ENCODE peak calls at places on chromosomes 3 and 15, in ten cellular contexts. A is left ventricle myocardium inferior, S is OCI-LY7, R is testis, M is psoas muscle, H is AG04449, U is esophagus muscularis mucosa, W is body of pancreas, J is endothelial cell of umbilical vein, G is NB4. Y is an unnamed sample.

GRCh38 chr15:55768670-55769185 is 25.8 kb upstream of the PRTG start:
- DNase-seq in W (no peak), U (no peak), R (no peak), M (no peak), A (no peak), H (no peak), G (no peak), S (no peak), J (no peak), Y (no peak)

GRCh38 chr3:196166741-196167140 is 44.5 kb downstream of the ZDHHC19 start:
- DNase-seq in W (no peak), A (no peak), R (no peak), J (no peak), M (no peak), U (no peak), G (peak; percentile 30), H (no peak), S (no peak), Y (no peak)

GRCh38 chr3:106542101-106542769 is 673.4 kb upstream of the CBLB start:
- DNase-seq in S (no peak), A (no peak), W (no peak), J (no peak), U (no peak), H (no peak), G (peak; percentile 40), M (no peak), R (no peak), Y (peak; percentile 49)

GRCh38 chr15:87082576-87082975 is 1002.9 kb downstream of the AGBL1 start:
- DNase-seq in A (no peak), R (no peak), U (no peak), J (no peak), S (no peak), M (no peak), W (no peak), G (no peak), H (no peak), Y (no peak)

GRCh38 chr3:13876451-13876850 is 3.4 kb downstream of the WNT7A start:
- DNase-seq in G (no peak), H (no peak), U (no peak), W (no peak), A (no peak), J (no peak), M (no peak), R (no peak), S (no peak), Y (no peak)

GRCh38 chr3:101926594-101927105 is 77.3 kb downstream of the NFKBIZ start:
- DNase-seq in A (no peak), H (no peak), G (no peak), U (no peak), W (no peak), M (no peak), R (no peak), J (peak; percentile 74), S (no peak), Y (peak; percentile 57)

GRCh38 chr15:77456746-77457618 is 36.3 kb downstream of the HMG20A start:
- DNase-seq in R (no peak), A (no peak), M (no peak), S (no peak), W (no peak), G (no peak), U (no peak), H (no peak), J (peak; percentile 14), Y (no peak)

GRCh38 chr3:4722103-4722502 is 229.0 kb downstream of the ITPR1 start:
- DNase-seq in H (no peak), U (no peak), J (peak; percentile 81), R (peak; percentile 69), S (no peak), G (peak; percentile 79), A (no peak), M (peak; percentile 51), W (peak; percentile 83), Y (peak; percentile 82)

GRCh38 chr15:89665449-89666146 is 10.3 kb upstream of the KIF7 start:
- DNase-seq in U (no peak), W (peak; percentile 64), H (no peak), A (peak; percentile 70), S (no peak), R (peak; percentile 69), M (peak; percentile 74), G (peak; percentile 64), J (peak; percentile 36), Y (peak; percentile 58)

GRCh38 chr15:56351362-56351761 is 13.9 kb upstream of the TEX9 start:
- DNase-seq in J (no peak), H (no peak), S (no peak), M (no peak), U (no peak), A (no peak), W (no peak), G (no peak), R (no peak), Y (no peak)

GRCh38 chr3:114451561-114452018 is 157.8 kb downstream of the TIGIT start:
- DNase-seq in H (no peak), G (no peak), W (peak; percentile 73), J (peak; percentile 66), U (no peak), M (no peak), A (peak; percentile 23), R (peak; percentile 84), S (no peak), Y (peak; percentile 39)

GRCh38 chr3:50441818-50442217 is 61.6 kb downstream of the CACNA2D2 start:
- DNase-seq in J (no peak), H (no peak), U (no peak), S (no peak), A (no peak), W (no peak), G (no peak), M (no peak), R (no peak), Y (no peak)

GRCh38 chr3:29186982-29187718 is 93.7 kb upstream of the RBMS3 start:
- DNase-seq in J (peak; percentile 76), H (no peak), W (no peak), M (no peak), G (no peak), U (no peak), S (no peak), R (no peak), A (no peak), Y (peak; percentile 75)

GRCh38 chr3:171172070-171172469 is 145.6 kb upstream of the SLC2A2 start:
- DNase-seq in U (no peak), S (peak; percentile 8), A (no peak), H (no peak), R (no peak), G (peak; percentile 19), J (no peak), W (no peak), M (no peak), Y (no peak)

GRCh38 chr15:29045717-29046116 is 159.9 kb downstream of the APBA2 start:
- DNase-seq in G (peak; percentile 4), R (no peak), A (no peak), U (no peak), H (no peak), J (no peak), W (no peak), S (no peak), M (no peak), Y (no peak)

GRCh38 chr15:100715571-100716455 is 113.4 kb downstream of the ASB7 start:
- DNase-seq in M (peak; percentile 34), H (no peak), G (no peak), U (no peak), S (no peak), A (no peak), R (no peak), J (no peak), W (peak; percentile 76), Y (no peak)

GRCh38 chr3:120089089-120089488 is 5.2 kb downstream of the GSK3B start:
- DNase-seq in H (no peak), A (no peak), G (no peak), U (no peak), J (no peak), R (no peak), W (no peak), S (no peak), M (no peak), Y (no peak)
- H3K4me3 ChIP-seq in H (no peak overlapping the region), A (peak overlapping the region; percentile 92), G (peak overlapping the region; percentile 95), U (no peak overlapping the region), J (peak overlapping the region; percentile 17), R (no peak overlapping the region), W (no peak overlapping the region), S (no peak overlapping the region), M (peak overlapping the region; percentile 96), Y (no peak overlapping the region)

DNA sequence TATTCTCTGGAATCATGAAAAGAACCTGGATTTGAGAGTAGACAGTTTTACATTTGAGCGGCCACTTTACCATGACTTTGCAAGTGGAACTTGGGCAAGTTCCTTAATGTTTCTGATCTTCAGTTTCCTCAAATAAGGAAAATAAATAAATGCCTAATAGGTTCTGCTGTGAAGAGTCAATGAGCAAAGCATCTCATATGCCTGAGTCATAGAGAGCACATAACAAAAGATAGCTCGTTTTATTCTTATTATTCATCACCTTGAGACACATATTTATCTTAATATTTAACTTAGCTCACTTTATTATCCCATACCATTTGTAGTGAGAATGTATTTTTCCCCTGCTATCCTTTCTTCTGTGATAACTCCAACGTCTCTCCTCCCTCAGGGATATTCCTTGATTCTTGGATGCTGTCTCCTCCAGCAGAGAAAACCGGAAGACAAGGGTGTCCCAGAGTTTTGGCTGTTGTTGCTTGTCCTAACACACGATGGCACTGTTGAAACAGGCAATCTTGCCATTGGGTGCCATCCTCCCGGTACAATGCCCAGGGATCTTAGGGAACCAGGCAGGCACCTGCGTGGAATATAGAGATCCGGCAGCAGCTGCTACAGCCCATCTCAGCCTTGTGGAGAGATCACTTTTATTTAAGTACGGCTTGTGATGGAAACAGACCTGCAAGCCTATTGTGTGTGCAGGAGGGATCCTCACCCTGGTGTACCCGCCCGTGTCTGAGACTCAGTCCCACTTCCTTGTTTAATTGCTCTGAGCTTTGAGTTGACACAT is 33.3 kb upstream of the VPS33B start:
- DNase-seq in J (peak; percentile 47), S (peak; percentile 59), W (peak; percentile 74), R (peak; percentile 71), M (peak; percentile 46), G (peak; percentile 73), H (no peak), U (no peak), A (peak; percentile 24), Y (peak; percentile 72)
- TF ChIP-seq CTCF in J (peak; percentile 59), S (peak; percentile 92), W (peak; percentile 64), R (peak; percentile 47), M (peak; percentile 81), G (peak; percentile 87), H (peak; percentile 80), U (peak; percentile 66), A (peak; percentile 84), Y (peak; percentile 88)

DNA sequence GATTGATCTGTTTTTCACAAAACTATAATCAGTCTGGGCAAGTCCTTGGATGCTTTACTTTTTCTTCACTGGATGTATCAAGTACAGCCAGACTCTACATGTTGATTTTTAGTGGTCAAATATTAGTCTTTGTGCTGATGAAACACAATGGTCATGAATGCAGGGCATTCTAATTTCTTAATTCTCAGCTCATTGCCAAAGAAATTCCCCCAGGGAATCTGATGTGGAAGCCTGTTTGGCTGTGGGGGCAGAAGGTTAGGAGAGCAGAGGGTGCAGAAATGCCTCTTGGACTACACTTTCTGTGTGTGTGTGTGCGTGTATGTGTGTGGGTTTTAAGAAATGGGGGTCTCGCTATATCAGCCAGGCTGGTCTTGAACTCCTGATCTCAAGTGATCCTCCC is 48.7 kb upstream of the HACD2 start:
- DNase-seq in H (no peak), S (no peak), R (no peak), M (no peak), G (no peak), U (no peak), J (no peak), W (no peak), A (no peak), Y (peak; percentile 45)
- H3K4me3 ChIP-seq in H (no peak overlapping the region), S (no peak overlapping the region), R (no peak overlapping the region), M (no peak overlapping the region), G (no peak overlapping the region), U (no peak overlapping the region), J (no peak overlapping the region), W (no peak overlapping the region), A (no peak overlapping the region), Y (no peak overlapping the region)

GRCh38 chr3:38560284-38560683 is 64.1 kb downstream of the EXOG start:
- DNase-seq in H (no peak), A (no peak), J (no peak), W (peak; percentile 1), M (no peak), R (no peak), U (no peak), G (no peak), S (no peak), Y (no peak)
- TF ChIP-seq CTCF in H (no peak), A (peak; percentile 25), J (no peak), W (no peak), M (no peak), R (no peak), U (no peak), G (no peak), S (no peak), Y (no peak)